ENCODE peak calls at places on chromosomes 12 and 14, in seven cellular contexts. L, R, C, F, J, A and M are unnamed samples.

GRCh38 chr12:113133036-113133435 is 2.5 kb downstream of the RASAL1 start:
- DNase-seq in F (no peak), L (no peak), R (no peak), A (no peak), C (no peak), J (no peak), M (no peak)

GRCh38 chr12:122023339-122024131 is 1.9 kb downstream of the BCL7A start:
- DNase-seq in F (no peak), L (no peak), C (peak; percentile 55), J (no peak), R (peak; percentile 65), A (no peak), M (peak; percentile 76)

GRCh38 chr12:64160021-64160717 is 61.9 kb downstream of the KICS2 start:
- DNase-seq in L (no peak), J (no peak), R (no peak), C (peak; percentile 72), A (no peak), F (no peak), M (no peak)

GRCh38 chr12:81797100-81797499 is 38.0 kb upstream of the PPFIA2 start:
- DNase-seq in A (no peak), F (no peak), R (peak; percentile 52), L (no peak), J (no peak), C (peak; percentile 33), M (no peak)

GRCh38 chr14:22871200-22871961 is at the start of gene LRP10:
- DNase-seq in J (peak; percentile 72), R (peak; percentile 89), A (peak; percentile 66), F (peak; percentile 62), C (peak; percentile 85), L (peak; percentile 80), M (peak; percentile 96)

GRCh38 chr14:106209745-106210144 is 683.4 kb downstream of the TMEM121 start:
- DNase-seq in F (no peak), J (no peak), R (no peak), A (peak; percentile 12), C (no peak), L (peak; percentile 28), M (no peak)

GRCh38 chr12:103854372-103854973 is 13.4 kb upstream of the NT5DC3 start:
- DNase-seq in J (no peak), C (no peak), A (no peak), F (no peak), L (no peak), R (no peak), M (no peak)

GRCh38 chr12:52235822-52236291 is 2.8 kb downstream of the KRT7 start:
- DNase-seq in J (no peak), R (no peak), L (no peak), A (no peak), C (no peak), F (no peak), M (no peak)

GRCh38 chr12:8996682-8997405 is 7.5 kb downstream of the KLRG1 start:
- DNase-seq in J (no peak), F (peak; percentile 26), A (no peak), R (peak; percentile 27), C (peak; percentile 38), L (no peak), M (no peak)

GRCh38 chr12:97512696-97513095 is 50.1 kb downstream of the RMST start:
- DNase-seq in J (no peak), R (no peak), F (no peak), C (no peak), L (no peak), A (no peak), M (peak; percentile 45)

GRCh38 chr12:53005215-53005985 is 856 bp upstream of the EIF4B start:
- DNase-seq in F (no peak), J (no peak), C (no peak), A (no peak), R (no peak), L (no peak), M (no peak)